ENCODE peak calls at places on chromosomes 16 and 17, in four cellular contexts. Y is WTC11, O is K562, H is HepG2. G is an unnamed sample.
A peak's percentile ranks its signal among the peaks of the same experiment; 100 is the strongest.

GRCh38 chr16:23801387-23801786 is 34.4 kb upstream of the PRKCB start:
- DNase-seq in Y (peak; percentile 82), O (peak; percentile 76), H (peak; percentile 57), G (peak; percentile 60)

GRCh38 chr17:4782652-4783051 is 3.5 kb downstream of the VMO1 start:
- DNase-seq in Y (peak; percentile 42), O (peak; percentile 67), H (no peak), G (no peak)

GRCh38 chr17:74815671-74816370 is 39.7 kb upstream of the NAT9 start:
- DNase-seq in Y (peak; percentile 72), O (peak; percentile 46), H (no peak), G (no peak)

GRCh38 chr17:82931696-82932060 is 91.9 kb upstream of the ZNF750 start:
- DNase-seq in Y (no peak), O (no peak), H (no peak), G (no peak)

GRCh38 chr17:2025622-2026309 is 632 bp upstream of the RTN4RL1 start:
- DNase-seq in Y (peak; percentile 62), O (peak; percentile 52), H (peak; percentile 60), G (peak; percentile 84)

GRCh38 chr16:88077328-88078108 is 126.3 kb downstream of the BANP start:
- DNase-seq in Y (no peak), O (no peak), H (no peak), G (no peak)

GRCh38 chr16:53052519-53053501 is at the start of gene CHD9NB:
- DNase-seq in Y (no peak), O (no peak), H (peak; percentile 89), G (peak; percentile 93)

GRCh38 chr17:1733759-1734158 is 8.9 kb upstream of the SERPINF2 start:
- DNase-seq in Y (no peak), O (no peak), H (no peak), G (no peak)

GRCh38 chr17:47279062-47279801 is 25.6 kb downstream of the ITGB3 start:
- DNase-seq in Y (no peak), O (peak; percentile 52), H (no peak), G (peak; percentile 24)

GRCh38 chr17:83079340-83079747 is at the start of gene METRNL:
- DNase-seq in Y (peak; percentile 64), O (peak; percentile 86), H (no peak), G (peak; percentile 77)

GRCh38 chr16:52964290-52964689 is 88.4 kb downstream of the CHD9NB start:
- DNase-seq in Y (no peak), O (no peak), H (no peak), G (no peak)

GRCh38 chr16:82653550-82654511 is 27.1 kb downstream of the CDH13 start:
- DNase-seq in Y (no peak), O (no peak), H (peak; percentile 19), G (peak; percentile 44)

GRCh38 chr16:12543700-12544476 is 259.8 kb downstream of the CPPED1 start:
- DNase-seq in Y (no peak), O (no peak), H (peak; percentile 91), G (no peak)

GRCh38 chr17:15269690-15270089 is 4.6 kb upstream of the PMP22 start:
- DNase-seq in Y (no peak), O (no peak), H (no peak), G (no peak)

GRCh38 chr16:9256196-9256595 is 164.8 kb downstream of the HAPSTR1 start:
- DNase-seq in Y (peak; percentile 90), O (peak; percentile 78), H (peak; percentile 66), G (peak; percentile 31)

GRCh38 chr16:20904507-20905079 is 4.0 kb downstream of the LYRM1 start:
- DNase-seq in Y (no peak), O (no peak), H (peak; percentile 40), G (no peak)

GRCh38 chr16:79013004-79013403 is 587.5 kb downstream of the MAF start:
- DNase-seq in Y (no peak), O (no peak), H (no peak), G (no peak)

GRCh38 chr16:16083421-16084156 is 134.2 kb downstream of the ABCC1 start:
- DNase-seq in Y (no peak), O (peak; percentile 65), H (peak; percentile 61), G (peak; percentile 20)

GRCh38 chr17:7307686-7308624 is 527 bp downstream of the EIF5A start:
- DNase-seq in Y (peak; percentile 50), O (peak; percentile 63), H (no peak), G (peak; percentile 52)

GRCh38 chr17:78882546-78883089 is 20.4 kb downstream of the CEP295NL start:
- DNase-seq in Y (no peak), O (no peak), H (no peak), G (no peak)

GRCh38 chr16:82138478-82139285 is 31.3 kb downstream of the MPHOSPH6 start:
- DNase-seq in Y (no peak), O (no peak), H (no peak), G (no peak)

GRCh38 chr17:78038748-78039288 is 80.3 kb downstream of the TNRC6C start:
- DNase-seq in Y (no peak), O (no peak), H (no peak), G (no peak)

GRCh38 chr17:6670571-6670970 is 19.0 kb downstream of the C17orf100 start:
- DNase-seq in Y (no peak), O (no peak), H (no peak), G (no peak)

GRCh38 chr17:81814748-81815645 is 11.0 kb downstream of the GCGR start:
- DNase-seq in Y (no peak), O (no peak), H (peak; percentile 47), G (no peak)

GRCh38 chr17:57677858-57678257 is 67.2 kb downstream of the CCDC182 start:
- DNase-seq in Y (no peak), O (no peak), H (no peak), G (no peak)

GRCh38 chr17:82702161-82702932 is 3.8 kb upstream of the RAB40B start:
- DNase-seq in Y (no peak), O (no peak), H (no peak), G (no peak)

GRCh38 chr17:54901230-54901847 is 687 bp downstream of the TOM1L1 start:
- DNase-seq in Y (no peak), O (no peak), H (peak; percentile 16), G (peak; percentile 83)

GRCh38 chr17:76331083-76331482 is 22.6 kb downstream of the PRPSAP1 start:
- DNase-seq in Y (no peak), O (no peak), H (no peak), G (no peak)

GRCh38 chr16:84907575-84907974 is 87.8 kb downstream of the CRISPLD2 start:
- DNase-seq in Y (no peak), O (no peak), H (no peak), G (no peak)

GRCh38 chr17:64218066-64218465 is 45.0 kb downstream of the TEX2 start:
- DNase-seq in Y (no peak), O (no peak), H (no peak), G (no peak)

GRCh38 chr17:16013943-16014407 is 14.4 kb downstream of the TTC19 start:
- DNase-seq in Y (no peak), O (no peak), H (peak; percentile 57), G (peak; percentile 48)

GRCh38 chr17:56313201-56313600 is 159.9 kb downstream of the ANKFN1 start:
- DNase-seq in Y (no peak), O (no peak), H (no peak), G (no peak)

GRCh38 chr16:48081656-48082055 is 74.1 kb downstream of the ABCC12 start:
- DNase-seq in Y (no peak), O (no peak), H (no peak), G (peak; percentile 44)

GRCh38 chr16:85309656-85310587 is 197.7 kb upstream of the CIBAR2 start:
- DNase-seq in Y (no peak), O (peak; percentile 57), H (peak; percentile 34), G (no peak)

GRCh38 chr16:85168732-85169256 is 56.5 kb upstream of the CIBAR2 start:
- DNase-seq in Y (peak; percentile 61), O (peak; percentile 97), H (no peak), G (no peak)

GRCh38 chr17:35540589-35541404 is 3.3 kb upstream of the SLFN12L start:
- DNase-seq in Y (no peak), O (no peak), H (no peak), G (no peak)

GRCh38 chr17:38583833-38584349 is 21.9 kb downstream of the SRCIN1 start:
- DNase-seq in Y (no peak), O (no peak), H (no peak), G (no peak)

GRCh38 chr16:84177740-84178070 is 9.2 kb downstream of the TAF1C start:
- DNase-seq in Y (no peak), O (no peak), H (no peak), G (no peak)

GRCh38 chr16:53090271-53090590 is 35.4 kb downstream of the CHD9 start:
- DNase-seq in Y (no peak), O (no peak), H (no peak), G (no peak)

GRCh38 chr16:58196898-58197313 is 1.0 kb downstream of the CSNK2A2 start:
- DNase-seq in Y (no peak), O (no peak), H (no peak), G (no peak)

GRCh38 chr16:89308391-89309333 is 91.2 kb downstream of the ZNF778 start:
- DNase-seq in Y (peak; percentile 73), O (peak; percentile 65), H (no peak), G (no peak)
- TF ChIP-seq JUN in Y (no peak), O (no peak), H (no peak), G (no peak)

GRCh38 chr17:51948128-51948527 is 210.4 kb downstream of the CA10 start:
- DNase-seq in Y (no peak), O (no peak), H (no peak), G (no peak)
- TF ChIP-seq USF2 in Y (no peak), O (no peak), H (no peak), G (no peak)

GRCh38 chr16:14669776-14670175 is 24.3 kb downstream of the PLA2G10 start:
- DNase-seq in Y (no peak), O (no peak), H (no peak), G (peak; percentile 33)
- TF ChIP-seq JUN in Y (no peak), O (no peak), H (no peak), G (no peak)

GRCh38 chr17:49468827-49469385 is 26.2 kb upstream of the NGFR start:
- DNase-seq in Y (no peak), O (no peak), H (no peak), G (no peak)

GRCh38 chr17:49471769-49472168 is 23.3 kb upstream of the NGFR start:
- DNase-seq in Y (no peak), O (no peak), H (no peak), G (no peak)

GRCh38 chr17:49472527-49472926 is 22.6 kb upstream of the NGFR start:
- DNase-seq in Y (no peak), O (no peak), H (no peak), G (no peak)

GRCh38 chr17:49469831-49470568 is 25.1 kb upstream of the NGFR start:
- DNase-seq in Y (peak; percentile 67), O (peak; percentile 25), H (no peak), G (no peak)

GRCh38 chr17:49471089-49471683 is 23.9 kb upstream of the NGFR start:
- DNase-seq in Y (no peak), O (no peak), H (peak; percentile 16), G (no peak)
- TF ChIP-seq USF2 in Y (no peak), O (no peak), H (no peak), G (no peak)

GRCh38 chr16:73616186-73616585 is 568.3 kb upstream of the ZFHX3 start:
- DNase-seq in Y (no peak), O (peak; percentile 11), H (no peak), G (peak; percentile 31)
- TF ChIP-seq JUN in Y (no peak), O (no peak), H (no peak), G (no peak)